ENCODE peak calls at places on chromosomes 12 and 14, in nine cellular contexts. One of them, this sample, is unnamed.

GRCh38 chr12:13152756-13153155 is 43.8 kb upstream of the EMP1 start:
- DNase-seq in T-helper 1 cell: no peak
- DNase-seq in left colon: no peak
- DNase-seq in cardiac muscle cell: no peak
- DNase-seq in activated CD8-positive, alpha-beta T cell treated with anti-CD3 and anti-CD28 coated beads for 36 hours: no peak
- DNase-seq in germinal center: no peak
- DNase-seq in mucosa of gallbladder: no peak
- DNase-seq in cerebellar cortex: no peak
- DNase-seq in NCI-H2081: no peak
- DNase-seq in this sample: no peak

GRCh38 chr14:94089479-94089878 is 8.4 kb downstream of the IFI27L1 start:
- DNase-seq in T-helper 1 cell: no peak
- DNase-seq in left colon: no peak
- DNase-seq in cardiac muscle cell: no peak
- DNase-seq in activated CD8-positive, alpha-beta T cell treated with anti-CD3 and anti-CD28 coated beads for 36 hours: no peak
- DNase-seq in germinal center: no peak
- DNase-seq in mucosa of gallbladder: no peak
- DNase-seq in cerebellar cortex: no peak
- DNase-seq in NCI-H2081: no peak
- DNase-seq in this sample: no peak

GRCh38 chr12:60834806-60835205 is 1239.0 kb downstream of the SLC16A7 start:
- DNase-seq in T-helper 1 cell: no peak
- DNase-seq in left colon: no peak
- DNase-seq in cardiac muscle cell: no peak
- DNase-seq in activated CD8-positive, alpha-beta T cell treated with anti-CD3 and anti-CD28 coated beads for 36 hours: no peak
- DNase-seq in germinal center: no peak
- DNase-seq in mucosa of gallbladder: no peak
- DNase-seq in cerebellar cortex: no peak
- DNase-seq in NCI-H2081: no peak
- DNase-seq in this sample: no peak

GRCh38 chr12:45849289-45849688 is 119.8 kb downstream of the ARID2 start:
- DNase-seq in T-helper 1 cell: no peak
- DNase-seq in left colon: no peak
- DNase-seq in cardiac muscle cell: no peak
- DNase-seq in activated CD8-positive, alpha-beta T cell treated with anti-CD3 and anti-CD28 coated beads for 36 hours: no peak
- DNase-seq in germinal center: no peak
- DNase-seq in mucosa of gallbladder: no peak
- DNase-seq in cerebellar cortex: no peak
- DNase-seq in NCI-H2081: no peak
- DNase-seq in this sample: no peak

GRCh38 chr14:75363570-75364227 is 64.1 kb upstream of the JDP2 start:
- DNase-seq in T-helper 1 cell: peak; percentile 32
- DNase-seq in left colon: no peak
- DNase-seq in cardiac muscle cell: no peak
- DNase-seq in activated CD8-positive, alpha-beta T cell treated with anti-CD3 and anti-CD28 coated beads for 36 hours: no peak
- DNase-seq in germinal center: no peak
- DNase-seq in mucosa of gallbladder: no peak
- DNase-seq in cerebellar cortex: no peak
- DNase-seq in NCI-H2081: no peak
- DNase-seq in this sample: no peak

GRCh38 chr14:72513994-72514659 is 379.8 kb downstream of the DPF3 start:
- DNase-seq in T-helper 1 cell: peak; percentile 45
- DNase-seq in left colon: no peak
- DNase-seq in cardiac muscle cell: peak; percentile 63
- DNase-seq in activated CD8-positive, alpha-beta T cell treated with anti-CD3 and anti-CD28 coated beads for 36 hours: no peak
- DNase-seq in germinal center: peak; percentile 27
- DNase-seq in mucosa of gallbladder: no peak
- DNase-seq in cerebellar cortex: peak; percentile 74
- DNase-seq in NCI-H2081: no peak
- DNase-seq in this sample: no peak

GRCh38 chr14:77037886-77038511 is 9.5 kb upstream of the IRF2BPL start:
- DNase-seq in T-helper 1 cell: no peak
- DNase-seq in left colon: peak; percentile 55
- DNase-seq in cardiac muscle cell: peak; percentile 8
- DNase-seq in activated CD8-positive, alpha-beta T cell treated with anti-CD3 and anti-CD28 coated beads for 36 hours: peak; percentile 82
- DNase-seq in germinal center: no peak
- DNase-seq in mucosa of gallbladder: no peak
- DNase-seq in cerebellar cortex: peak; percentile 54
- DNase-seq in NCI-H2081: no peak
- DNase-seq in this sample: peak; percentile 22

GRCh38 chr14:103041464-103041863 is 15.9 kb downstream of the CDC42BPB start:
- DNase-seq in T-helper 1 cell: no peak
- DNase-seq in left colon: no peak
- DNase-seq in cardiac muscle cell: no peak
- DNase-seq in activated CD8-positive, alpha-beta T cell treated with anti-CD3 and anti-CD28 coated beads for 36 hours: no peak
- DNase-seq in germinal center: no peak
- DNase-seq in mucosa of gallbladder: no peak
- DNase-seq in cerebellar cortex: no peak
- DNase-seq in NCI-H2081: no peak
- DNase-seq in this sample: no peak

GRCh38 chr12:108150436-108150835 is 21.3 kb downstream of the WSCD2 start:
- DNase-seq in T-helper 1 cell: no peak
- DNase-seq in left colon: no peak
- DNase-seq in cardiac muscle cell: no peak
- DNase-seq in activated CD8-positive, alpha-beta T cell treated with anti-CD3 and anti-CD28 coated beads for 36 hours: no peak
- DNase-seq in germinal center: no peak
- DNase-seq in mucosa of gallbladder: no peak
- DNase-seq in cerebellar cortex: peak; percentile 67
- DNase-seq in NCI-H2081: no peak
- DNase-seq in this sample: no peak

GRCh38 chr14:51206462-51206861 is 33.6 kb upstream of the TMX1 start:
- DNase-seq in T-helper 1 cell: no peak
- DNase-seq in left colon: no peak
- DNase-seq in cardiac muscle cell: no peak
- DNase-seq in activated CD8-positive, alpha-beta T cell treated with anti-CD3 and anti-CD28 coated beads for 36 hours: no peak
- DNase-seq in germinal center: no peak
- DNase-seq in mucosa of gallbladder: no peak
- DNase-seq in cerebellar cortex: no peak
- DNase-seq in NCI-H2081: no peak
- DNase-seq in this sample: no peak

GRCh38 chr12:43882578-43883178 is 46.8 kb downstream of the TMEM117 start:
- DNase-seq in T-helper 1 cell: peak; percentile 42
- DNase-seq in left colon: no peak
- DNase-seq in cardiac muscle cell: peak; percentile 62
- DNase-seq in activated CD8-positive, alpha-beta T cell treated with anti-CD3 and anti-CD28 coated beads for 36 hours: peak; percentile 45
- DNase-seq in germinal center: peak; percentile 47
- DNase-seq in mucosa of gallbladder: peak; percentile 32
- DNase-seq in cerebellar cortex: peak; percentile 57
- DNase-seq in NCI-H2081: peak; percentile 48
- DNase-seq in this sample: no peak

GRCh38 chr14:69107407-69108003 is 45.4 kb downstream of the DCAF5 start:
- DNase-seq in T-helper 1 cell: peak; percentile 49
- DNase-seq in left colon: peak; percentile 18
- DNase-seq in cardiac muscle cell: peak; percentile 82
- DNase-seq in activated CD8-positive, alpha-beta T cell treated with anti-CD3 and anti-CD28 coated beads for 36 hours: peak; percentile 46
- DNase-seq in germinal center: peak; percentile 20
- DNase-seq in mucosa of gallbladder: peak; percentile 40
- DNase-seq in cerebellar cortex: peak; percentile 78
- DNase-seq in NCI-H2081: peak; percentile 76
- DNase-seq in this sample: peak; percentile 49

GRCh38 chr12:25769076-25769945 is 189.2 kb upstream of the RASSF8 start:
- DNase-seq in T-helper 1 cell: no peak
- DNase-seq in left colon: no peak
- DNase-seq in cardiac muscle cell: no peak
- DNase-seq in activated CD8-positive, alpha-beta T cell treated with anti-CD3 and anti-CD28 coated beads for 36 hours: no peak
- DNase-seq in germinal center: no peak
- DNase-seq in mucosa of gallbladder: no peak
- DNase-seq in cerebellar cortex: no peak
- DNase-seq in NCI-H2081: no peak
- DNase-seq in this sample: no peak

GRCh38 chr12:109775172-109775881 is 57.9 kb downstream of the TRPV4 start:
- DNase-seq in T-helper 1 cell: peak; percentile 48
- DNase-seq in left colon: peak; percentile 83
- DNase-seq in cardiac muscle cell: peak; percentile 81
- DNase-seq in activated CD8-positive, alpha-beta T cell treated with anti-CD3 and anti-CD28 coated beads for 36 hours: peak; percentile 83
- DNase-seq in germinal center: peak; percentile 73
- DNase-seq in mucosa of gallbladder: peak; percentile 71
- DNase-seq in cerebellar cortex: peak; percentile 73
- DNase-seq in NCI-H2081: peak; percentile 76
- DNase-seq in this sample: peak; percentile 83

GRCh38 chr14:95464103-95464502 is 52.3 kb downstream of the SYNE3 start:
- DNase-seq in T-helper 1 cell: no peak
- DNase-seq in left colon: no peak
- DNase-seq in cardiac muscle cell: no peak
- DNase-seq in activated CD8-positive, alpha-beta T cell treated with anti-CD3 and anti-CD28 coated beads for 36 hours: no peak
- DNase-seq in germinal center: no peak
- DNase-seq in mucosa of gallbladder: no peak
- DNase-seq in cerebellar cortex: no peak
- DNase-seq in NCI-H2081: no peak
- DNase-seq in this sample: no peak

GRCh38 chr12:93813972-93814821 is 137.0 kb downstream of the CRADD start:
- DNase-seq in T-helper 1 cell: peak; percentile 22
- DNase-seq in left colon: peak; percentile 31
- DNase-seq in cardiac muscle cell: peak; percentile 19
- DNase-seq in activated CD8-positive, alpha-beta T cell treated with anti-CD3 and anti-CD28 coated beads for 36 hours: no peak
- DNase-seq in germinal center: no peak
- DNase-seq in mucosa of gallbladder: peak; percentile 75
- DNase-seq in cerebellar cortex: peak; percentile 24
- DNase-seq in NCI-H2081: no peak
- DNase-seq in this sample: peak; percentile 70

GRCh38 chr14:91067186-91067585 is 6.7 kb upstream of the RPS6KA5 start:
- DNase-seq in T-helper 1 cell: peak; percentile 58
- DNase-seq in left colon: no peak
- DNase-seq in cardiac muscle cell: no peak
- DNase-seq in activated CD8-positive, alpha-beta T cell treated with anti-CD3 and anti-CD28 coated beads for 36 hours: peak; percentile 81
- DNase-seq in germinal center: no peak
- DNase-seq in mucosa of gallbladder: no peak
- DNase-seq in cerebellar cortex: no peak
- DNase-seq in NCI-H2081: no peak
- DNase-seq in this sample: no peak

GRCh38 chr12:83767723-83768122 is 1081.0 kb downstream of the TMTC2 start:
- DNase-seq in T-helper 1 cell: no peak
- DNase-seq in left colon: no peak
- DNase-seq in cardiac muscle cell: no peak
- DNase-seq in activated CD8-positive, alpha-beta T cell treated with anti-CD3 and anti-CD28 coated beads for 36 hours: no peak
- DNase-seq in germinal center: no peak
- DNase-seq in mucosa of gallbladder: no peak
- DNase-seq in cerebellar cortex: no peak
- DNase-seq in NCI-H2081: no peak
- DNase-seq in this sample: no peak

GRCh38 chr12:47097276-47097896 is 17.6 kb upstream of the AMIGO2 start:
- DNase-seq in T-helper 1 cell: no peak
- DNase-seq in left colon: no peak
- DNase-seq in cardiac muscle cell: no peak
- DNase-seq in activated CD8-positive, alpha-beta T cell treated with anti-CD3 and anti-CD28 coated beads for 36 hours: no peak
- DNase-seq in germinal center: no peak
- DNase-seq in mucosa of gallbladder: no peak
- DNase-seq in cerebellar cortex: no peak
- DNase-seq in NCI-H2081: no peak
- DNase-seq in this sample: no peak

GRCh38 chr12:119668315-119668651 is 350 bp downstream of the PRKAB1 start:
- DNase-seq in T-helper 1 cell: no peak
- DNase-seq in left colon: no peak
- DNase-seq in cardiac muscle cell: no peak
- DNase-seq in activated CD8-positive, alpha-beta T cell treated with anti-CD3 and anti-CD28 coated beads for 36 hours: no peak
- DNase-seq in germinal center: no peak
- DNase-seq in mucosa of gallbladder: no peak
- DNase-seq in cerebellar cortex: no peak
- DNase-seq in NCI-H2081: peak; percentile 36
- DNase-seq in this sample: no peak

GRCh38 chr12:70971395-70971794 is 50.9 kb upstream of the PTPRR start:
- DNase-seq in T-helper 1 cell: no peak
- DNase-seq in left colon: no peak
- DNase-seq in cardiac muscle cell: no peak
- DNase-seq in activated CD8-positive, alpha-beta T cell treated with anti-CD3 and anti-CD28 coated beads for 36 hours: no peak
- DNase-seq in germinal center: no peak
- DNase-seq in mucosa of gallbladder: no peak
- DNase-seq in cerebellar cortex: no peak
- DNase-seq in NCI-H2081: no peak
- DNase-seq in this sample: no peak

This sample was measured in body of pancreas.